ENCODE peak calls at places on chromosomes 6 and 20, in ten cellular contexts. K is stimulated activated effector memory CD8-positive, alpha-beta T cell treated with anti-CD3 and anti-CD28 coated beads, Interleukin-12 subunit alpha, Interleukin-12 subunit beta, amount 100 ng/mL, for 72 hours; J is pons; F is stimulated activated CD4-positive, alpha-beta T cell treated with anti-CD3 and anti-CD28 coated beads, Interleukin-1b, Interleukin-23, amount 100 ng/mL, for 1 hour; T is body of pancreas; O is brain microvascular endothelial cell; V is fibroblast of lung; B is SW 1271; U is iPS-NIHi11; Z is activated naive CD4-positive, alpha-beta T cell treated with anti-CD3 and anti-CD28 coated beads, Interleukin-2, amount 50 U/mL, for 16 hours. C is an unnamed sample.

GRCh38 chr20:15818651-15819071 is 754.6 kb downstream of the KIF16B start:
- DNase-seq in K (no peak), J (no peak), F (no peak), T (no peak), O (no peak), V (no peak), B (no peak), U (no peak), Z (no peak), C (no peak)

GRCh38 chr6:131023834-131024504 is 39.1 kb downstream of the EPB41L2 start:
- DNase-seq in K (no peak), J (no peak), F (no peak), T (no peak), O (peak), V (peak), B (no peak), U (no peak), Z (no peak), C (no peak)

GRCh38 chr6:134195985-134196384 is 121.9 kb downstream of the SGK1 start:
- DNase-seq in K (no peak), J (no peak), F (no peak), T (no peak), O (no peak), V (no peak), B (no peak), U (no peak), Z (no peak), C (no peak)

GRCh38 chr20:61719691-61720347 is 345.9 kb downstream of the TAF4 start:
- DNase-seq in K (peak), J (no peak), F (no peak), T (no peak), O (no peak), V (peak), B (no peak), U (no peak), Z (peak), C (no peak)

GRCh38 chr20:33022733-33023438 is 8.6 kb upstream of the BPIFB6 start:
- DNase-seq in K (no peak), J (no peak), F (no peak), T (no peak), O (no peak), V (no peak), B (no peak), U (no peak), Z (no peak), C (no peak)

GRCh38 chr6:109305028-109305427 is 77.2 kb downstream of the CD164 start:
- DNase-seq in K (no peak), J (no peak), F (no peak), T (no peak), O (no peak), V (no peak), B (no peak), U (no peak), Z (no peak), C (no peak)

GRCh38 chr6:71190809-71191208 is 97.8 kb upstream of the OGFRL1 start:
- DNase-seq in K (no peak), J (peak), F (no peak), T (no peak), O (no peak), V (peak), B (no peak), U (no peak), Z (no peak), C (no peak)

GRCh38 chr6:122838060-122838780 is 49.2 kb downstream of the SMPDL3A start:
- DNase-seq in K (no peak), J (no peak), F (no peak), T (no peak), O (no peak), V (peak), B (no peak), U (peak), Z (no peak), C (no peak)

GRCh38 chr20:63081831-63082230 is 75.1 kb upstream of the BHLHE23 start:
- DNase-seq in K (no peak), J (no peak), F (no peak), T (no peak), O (no peak), V (no peak), B (no peak), U (no peak), Z (no peak), C (no peak)

GRCh38 chr6:47456536-47456975 is 21.0 kb upstream of the CD2AP start:
- DNase-seq in K (no peak), J (no peak), F (no peak), T (no peak), O (no peak), V (no peak), B (no peak), U (no peak), Z (no peak), C (no peak)

GRCh38 chr20:58531063-58531462 is 15.9 kb upstream of the APCDD1L start:
- DNase-seq in K (no peak), J (no peak), F (no peak), T (no peak), O (no peak), V (no peak), B (no peak), U (no peak), Z (no peak), C (no peak)